ENCODE peak calls at places on chromosomes 5 and 9, in eight cellular contexts. C is NCI-H187; X is T1000; Y is fibroblast of pulmonary artery; D is activated naive CD4-positive, alpha-beta T cell treated with Interleukin-2 at 50 U/mL for 16 hours; L is retina; K is stimulated activated CD8-positive, alpha-beta memory T cell treated with anti-CD3 and anti-CD28 coated beads, Interleukin-7, amount 100 ng/mL, for 1 hour; U is PC-3. P is an unnamed sample.

GRCh38 chr9:128555180-128555721 is 2.9 kb downstream of the SPTAN1 start:
- DNase-seq in C (no peak), X (no peak), Y (peak; percentile 83), D (no peak), L (peak; percentile 23), K (no peak), U (peak; percentile 82), P (peak; percentile 66)

GRCh38 chr5:113071401-113071800 is 94.8 kb downstream of the DCP2 start:
- DNase-seq in C (no peak), X (no peak), Y (no peak), D (no peak), L (no peak), K (no peak), U (no peak), P (no peak)

GRCh38 chr9:136620441-136621018 is 42.2 kb upstream of the EGFL7 start:
- DNase-seq in C (no peak), X (no peak), Y (no peak), D (no peak), L (no peak), K (no peak), U (no peak), P (no peak)

GRCh38 chr5:6480133-6481051 is 31.7 kb downstream of the UBE2QL1 start:
- DNase-seq in C (no peak), X (no peak), Y (no peak), D (no peak), L (no peak), K (no peak), U (peak; percentile 27), P (no peak)

GRCh38 chr9:131018621-131019020 is 9.6 kb downstream of the LAMC3 start:
- DNase-seq in C (no peak), X (no peak), Y (no peak), D (no peak), L (no peak), K (no peak), U (peak; percentile 8), P (no peak)

GRCh38 chr5:39115644-39116346 is 41.6 kb upstream of the RICTOR start:
- DNase-seq in C (no peak), X (no peak), Y (no peak), D (no peak), L (no peak), K (no peak), U (no peak), P (no peak)

GRCh38 chr5:135031146-135031812 is 2.7 kb downstream of the PITX1 start:
- DNase-seq in C (no peak), X (no peak), Y (peak; percentile 10), D (no peak), L (peak; percentile 82), K (no peak), U (no peak), P (peak; percentile 88)

GRCh38 chr9:135158572-135158937 is 71.1 kb downstream of the OLFM1 start:
- DNase-seq in C (no peak), X (no peak), Y (no peak), D (no peak), L (no peak), K (no peak), U (no peak), P (no peak)

GRCh38 chr5:138632900-138633489 is 57.8 kb upstream of the HSPA9 start:
- DNase-seq in C (no peak), X (no peak), Y (peak; percentile 90), D (no peak), L (peak; percentile 72), K (no peak), U (peak; percentile 34), P (peak; percentile 20)

GRCh38 chr5:77155179-77155839 is 55.2 kb upstream of the PDE8B start:
- DNase-seq in C (no peak), X (no peak), Y (no peak), D (no peak), L (no peak), K (no peak), U (no peak), P (no peak)